ENCODE peak calls at places on chromosomes 6 and 20, in four cellular contexts. One of them, this sample, is unnamed.

GRCh38 chr6:117619178-117619577 is 16.9 kb upstream of the GOPC start:
- DNase-seq in GM12878: no peak
- DNase-seq in K562: no peak
- DNase-seq in IMR-90: no peak
- DNase-seq in this sample: no peak

GRCh38 chr6:108528878-108529277 is 31.8 kb upstream of the FOXO3 start:
- DNase-seq in GM12878: no peak
- DNase-seq in K562: no peak
- DNase-seq in IMR-90: no peak
- DNase-seq in this sample: no peak

GRCh38 chr6:42831237-42831636 is 48.2 kb upstream of the RPL7L1 start:
- DNase-seq in GM12878: no peak
- DNase-seq in K562: no peak
- DNase-seq in IMR-90: peak; percentile 24
- DNase-seq in this sample: no peak

GRCh38 chr20:9985281-9985680 is 49.5 kb upstream of the ANKEF1 start:
- DNase-seq in GM12878: no peak
- DNase-seq in K562: no peak
- DNase-seq in IMR-90: no peak
- DNase-seq in this sample: no peak

GRCh38 chr6:21598662-21599061 is 5.1 kb downstream of the SOX4 start:
- DNase-seq in GM12878: no peak
- DNase-seq in K562: no peak
- DNase-seq in IMR-90: no peak
- DNase-seq in this sample: peak; percentile 50

GRCh38 chr6:88641178-88641903 is 322.1 kb downstream of the RNGTT start:
- DNase-seq in GM12878: peak; percentile 88
- DNase-seq in K562: no peak
- DNase-seq in IMR-90: peak; percentile 13
- DNase-seq in this sample: no peak

GRCh38 chr6:52081237-52081636 is 6.2 kb downstream of the PKHD1 start:
- DNase-seq in GM12878: no peak
- DNase-seq in K562: no peak
- DNase-seq in IMR-90: no peak
- DNase-seq in this sample: no peak

GRCh38 chr20:10171864-10172751 is 46.5 kb upstream of the SNAP25 start:
- DNase-seq in GM12878: no peak
- DNase-seq in K562: no peak
- DNase-seq in IMR-90: peak; percentile 25
- DNase-seq in this sample: peak; percentile 37

GRCh38 chr6:44002591-44003344 is 124.5 kb downstream of the MRPL14 start:
- DNase-seq in GM12878: no peak
- DNase-seq in K562: no peak
- DNase-seq in IMR-90: peak; percentile 54
- DNase-seq in this sample: peak; percentile 25

GRCh38 chr20:49276201-49276894 is 1.5 kb downstream of the ZNFX1 start:
- DNase-seq in GM12878: no peak
- DNase-seq in K562: no peak
- DNase-seq in IMR-90: peak; percentile 74
- DNase-seq in this sample: peak; percentile 80

GRCh38 chr6:42316390-42316970 is 98.8 kb upstream of the MRPS10 start:
- DNase-seq in GM12878: peak; percentile 12
- DNase-seq in K562: no peak
- DNase-seq in IMR-90: peak; percentile 90
- DNase-seq in this sample: peak; percentile 19

GRCh38 chr20:34084227-34084923 is 27.7 kb downstream of the EIF2S2 start:
- DNase-seq in GM12878: no peak
- DNase-seq in K562: no peak
- DNase-seq in IMR-90: no peak
- DNase-seq in this sample: no peak

GRCh38 chr6:11712760-11713159 is 65.8 kb downstream of the ADTRP start:
- DNase-seq in GM12878: no peak
- DNase-seq in K562: no peak
- DNase-seq in IMR-90: peak; percentile 46
- DNase-seq in this sample: no peak

GRCh38 chr6:154590770-154591169 is 80.3 kb upstream of the CNKSR3 start:
- DNase-seq in GM12878: no peak
- DNase-seq in K562: no peak
- DNase-seq in IMR-90: no peak
- DNase-seq in this sample: no peak

GRCh38 chr20:4957939-4958362 is 43.4 kb downstream of the SLC23A2 start:
- DNase-seq in GM12878: no peak
- DNase-seq in K562: no peak
- DNase-seq in IMR-90: peak; percentile 52
- DNase-seq in this sample: no peak
- H3K4me3 ChIP-seq in GM12878: no peak overlapping the region
- H3K4me3 ChIP-seq in K562: no peak overlapping the region
- H3K4me3 ChIP-seq in IMR-90: no peak overlapping the region
- H3K4me3 ChIP-seq in this sample: no peak overlapping the region

GRCh38 chr20:2695206-2695983 is 2.8 kb downstream of the EBF4 start:
- DNase-seq in GM12878: no peak
- DNase-seq in K562: no peak
- DNase-seq in IMR-90: no peak
- DNase-seq in this sample: no peak
- TF ChIP-seq FOS in GM12878: no peak
- TF ChIP-seq FOS in K562: no peak
- TF ChIP-seq FOS in IMR-90: no peak
- TF ChIP-seq FOS in this sample: no peak

GRCh38 chr6:31350551-31350950 is 6.4 kb downstream of the HLA-B start:
- DNase-seq in GM12878: no peak
- DNase-seq in K562: no peak
- DNase-seq in IMR-90: no peak
- DNase-seq in this sample: no peak
- H3K4me2 ChIP-seq in GM12878: no peak overlapping the region
- H3K4me2 ChIP-seq in K562: no peak overlapping the region
- H3K4me2 ChIP-seq in IMR-90: no peak overlapping the region
- H3K4me2 ChIP-seq in this sample: no peak overlapping the region

GRCh38 chr6:28632326-28632851 is 106.7 kb downstream of the GPX5 start:
- DNase-seq in GM12878: no peak
- DNase-seq in K562: no peak
- DNase-seq in IMR-90: no peak
- DNase-seq in this sample: no peak

GRCh38 chr6:28634406-28634757 is 108.7 kb downstream of the GPX5 start:
- DNase-seq in GM12878: no peak
- DNase-seq in K562: no peak
- DNase-seq in IMR-90: no peak
- DNase-seq in this sample: no peak

GRCh38 chr6:28635547-28636158 is 110.0 kb downstream of the GPX5 start:
- DNase-seq in GM12878: no peak
- DNase-seq in K562: no peak
- DNase-seq in IMR-90: no peak
- DNase-seq in this sample: no peak

GRCh38 chr6:28634758-28635546 is 109.3 kb downstream of the GPX5 start:
- DNase-seq in GM12878: no peak
- DNase-seq in K562: no peak
- DNase-seq in IMR-90: no peak
- DNase-seq in this sample: no peak

DNA sequence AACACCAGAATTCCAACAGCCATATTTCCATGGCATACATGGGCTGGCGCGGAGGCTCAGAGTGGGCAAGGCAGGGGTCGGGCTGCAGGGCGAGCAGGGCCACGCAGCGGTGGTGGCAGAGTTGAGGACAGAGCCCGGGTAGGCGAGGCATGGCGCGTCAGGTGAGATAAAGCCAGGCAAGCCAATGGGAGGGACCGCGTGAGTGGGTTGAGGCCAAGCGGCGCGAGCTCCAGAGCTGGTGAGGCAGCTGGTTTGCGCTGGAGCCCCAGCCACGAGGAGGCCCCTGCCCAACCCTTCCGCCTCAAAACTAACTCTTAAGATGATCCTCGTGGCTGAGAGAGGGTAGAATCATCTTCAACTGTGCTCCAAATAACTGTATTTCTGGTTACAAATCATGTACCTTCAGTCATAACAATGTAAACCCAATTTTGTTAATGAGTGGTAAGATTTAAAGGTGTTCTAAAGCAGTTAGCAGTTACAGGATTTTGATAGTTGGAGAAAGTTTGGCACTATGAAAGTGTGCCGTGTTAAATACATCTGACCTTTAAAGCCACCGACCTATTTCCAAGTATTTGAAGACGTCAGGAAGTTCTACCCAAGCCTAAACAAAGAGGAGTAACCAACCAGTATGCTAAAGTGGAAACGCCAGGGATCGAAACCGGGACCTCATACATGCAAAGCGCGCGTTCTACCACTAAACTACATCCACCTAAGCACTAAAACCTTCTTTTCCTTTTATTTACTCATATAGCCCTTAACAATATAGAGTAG is 107.9 kb downstream of the GPX5 start:
- DNase-seq in GM12878: no peak
- DNase-seq in K562: no peak
- DNase-seq in IMR-90: no peak
- DNase-seq in this sample: no peak
- H3K4me3 ChIP-seq in GM12878: no peak overlapping the region
- H3K4me3 ChIP-seq in K562: no peak overlapping the region
- H3K4me3 ChIP-seq in IMR-90: no peak overlapping the region
- H3K4me3 ChIP-seq in this sample: no peak overlapping the region